ENCODE peak calls at places on chromosomes 2 and 18, in four cellular contexts. One of them, this sample, is unnamed.

GRCh38 chr18:73842795-73843394 is 304.7 kb downstream of the FBXO15 start:
- DNase-seq in tibial artery: no peak
- DNase-seq in GM12865: peak; percentile 47
- DNase-seq in heart left ventricle: peak; percentile 21
- DNase-seq in this sample: peak; percentile 2

GRCh38 chr2:157444643-157445040 is 753 bp upstream of the CYTIP start:
- DNase-seq in tibial artery: no peak
- DNase-seq in GM12865: peak; percentile 83
- DNase-seq in heart left ventricle: no peak
- DNase-seq in this sample: peak; percentile 67

GRCh38 chr2:15798716-15799431 is 141.5 kb upstream of the MYCN start:
- DNase-seq in tibial artery: no peak
- DNase-seq in GM12865: no peak
- DNase-seq in heart left ventricle: no peak
- DNase-seq in this sample: no peak

GRCh38 chr2:78941751-78942150 is 83.8 kb upstream of the REG3G start:
- DNase-seq in tibial artery: no peak
- DNase-seq in GM12865: no peak
- DNase-seq in heart left ventricle: no peak
- DNase-seq in this sample: no peak

GRCh38 chr2:64819774-64820688 is 166.3 kb upstream of the SERTAD2 start:
- DNase-seq in tibial artery: no peak
- DNase-seq in GM12865: peak; percentile 87
- DNase-seq in heart left ventricle: no peak
- DNase-seq in this sample: peak; percentile 86

GRCh38 chr2:11319939-11320338 is 24.5 kb downstream of the ROCK2 start:
- DNase-seq in tibial artery: no peak
- DNase-seq in GM12865: no peak
- DNase-seq in heart left ventricle: no peak
- DNase-seq in this sample: no peak

GRCh38 chr2:119276864-119277263 is 53.2 kb downstream of the STEAP3 start:
- DNase-seq in tibial artery: no peak
- DNase-seq in GM12865: no peak
- DNase-seq in heart left ventricle: no peak
- DNase-seq in this sample: no peak

GRCh38 chr2:237692601-237693079 is 65.3 kb downstream of the LRRFIP1 start:
- DNase-seq in tibial artery: peak; percentile 80
- DNase-seq in GM12865: no peak
- DNase-seq in heart left ventricle: no peak
- DNase-seq in this sample: no peak

GRCh38 chr2:236642125-236642524 is 72.5 kb downstream of the ACKR3 start:
- DNase-seq in tibial artery: peak; percentile 83
- DNase-seq in GM12865: no peak
- DNase-seq in heart left ventricle: peak; percentile 0
- DNase-seq in this sample: no peak

GRCh38 chr2:217249490-217250451 is 389.9 kb upstream of the TNP1 start:
- DNase-seq in tibial artery: peak; percentile 78
- DNase-seq in GM12865: no peak
- DNase-seq in heart left ventricle: no peak
- DNase-seq in this sample: no peak

GRCh38 chr2:159904565-159905281 is 106.7 kb upstream of the CD302 start:
- DNase-seq in tibial artery: peak; percentile 73
- DNase-seq in GM12865: peak; percentile 93
- DNase-seq in heart left ventricle: peak; percentile 22
- DNase-seq in this sample: peak; percentile 49

GRCh38 chr2:231985823-231986261 is 24.3 kb downstream of the DIS3L2 start:
- DNase-seq in tibial artery: no peak
- DNase-seq in GM12865: no peak
- DNase-seq in heart left ventricle: no peak
- DNase-seq in this sample: no peak

GRCh38 chr2:73215254-73215653 is 1.2 kb downstream of the SMYD5 start:
- DNase-seq in tibial artery: no peak
- DNase-seq in GM12865: no peak
- DNase-seq in heart left ventricle: no peak
- DNase-seq in this sample: no peak
- H3K4me3 ChIP-seq in tibial artery: no peak overlapping the region
- H3K4me3 ChIP-seq in GM12865: peak overlapping the region; percentile 88
- H3K4me3 ChIP-seq in heart left ventricle: no peak overlapping the region
- H3K4me3 ChIP-seq in this sample: no peak overlapping the region

GRCh38 chr2:44462934-44463849 is 101.4 kb downstream of the CAMKMT start:
- DNase-seq in tibial artery: no peak
- DNase-seq in GM12865: no peak
- DNase-seq in heart left ventricle: no peak
- DNase-seq in this sample: no peak

GRCh38 chr2:44470151-44470550 is 108.4 kb downstream of the CAMKMT start:
- DNase-seq in tibial artery: no peak
- DNase-seq in GM12865: no peak
- DNase-seq in heart left ventricle: no peak
- DNase-seq in this sample: no peak

GRCh38 chr2:44459754-44460153 is 98.0 kb downstream of the CAMKMT start:
- DNase-seq in tibial artery: no peak
- DNase-seq in GM12865: no peak
- DNase-seq in heart left ventricle: no peak
- DNase-seq in this sample: no peak

GRCh38 chr2:44464437-44464836 is 102.7 kb downstream of the CAMKMT start:
- DNase-seq in tibial artery: no peak
- DNase-seq in GM12865: no peak
- DNase-seq in heart left ventricle: no peak
- DNase-seq in this sample: no peak
- H3K4me3 ChIP-seq in tibial artery: no peak overlapping the region
- H3K4me3 ChIP-seq in GM12865: no peak overlapping the region
- H3K4me3 ChIP-seq in heart left ventricle: no peak overlapping the region
- H3K4me3 ChIP-seq in this sample: no peak overlapping the region

DNA sequence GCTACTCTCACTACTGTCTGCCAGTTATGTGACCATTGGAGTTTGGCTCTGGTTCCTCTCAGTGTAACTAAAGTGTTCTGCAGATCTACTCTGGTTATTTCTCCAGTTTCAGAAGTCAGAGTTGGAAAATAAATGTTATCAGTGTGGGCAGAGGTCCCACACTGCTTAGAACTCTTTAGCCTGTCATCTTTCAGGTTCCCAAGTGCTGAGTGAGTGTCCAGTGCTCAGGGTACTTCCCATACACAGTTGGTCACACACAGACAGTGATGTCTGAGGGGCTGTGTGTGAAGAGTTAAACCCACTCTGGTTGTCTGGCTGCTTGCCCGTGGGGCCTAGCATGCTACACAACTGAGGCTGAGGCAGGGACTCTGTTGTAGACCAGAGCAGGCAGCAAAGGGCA is 421.8 kb upstream of the MEX3C start:
- DNase-seq in tibial artery: no peak
- DNase-seq in GM12865: no peak
- DNase-seq in heart left ventricle: no peak
- DNase-seq in this sample: no peak
- H3K4me3 ChIP-seq in tibial artery: no peak overlapping the region
- H3K4me3 ChIP-seq in GM12865: no peak overlapping the region
- H3K4me3 ChIP-seq in heart left ventricle: no peak overlapping the region
- H3K4me3 ChIP-seq in this sample: no peak overlapping the region

GRCh38 chr2:127671557-127672302 is 3.6 kb downstream of the LIMS2 start:
- DNase-seq in tibial artery: no peak
- DNase-seq in GM12865: no peak
- DNase-seq in heart left ventricle: no peak
- DNase-seq in this sample: no peak

GRCh38 chr2:127675335-127676261 is at the start of gene LIMS2:
- DNase-seq in tibial artery: no peak
- DNase-seq in GM12865: no peak
- DNase-seq in heart left ventricle: peak; percentile 79
- DNase-seq in this sample: no peak

GRCh38 chr2:127674241-127675209 is 805 bp downstream of the LIMS2 start:
- DNase-seq in tibial artery: peak; percentile 90
- DNase-seq in GM12865: no peak
- DNase-seq in heart left ventricle: no peak
- DNase-seq in this sample: no peak

GRCh38 chr2:127672341-127673303 is 2.7 kb downstream of the LIMS2 start:
- DNase-seq in tibial artery: peak; percentile 81
- DNase-seq in GM12865: no peak
- DNase-seq in heart left ventricle: no peak
- DNase-seq in this sample: no peak

GRCh38 chr2:127673304-127674069 is 1.8 kb downstream of the LIMS2 start:
- DNase-seq in tibial artery: no peak
- DNase-seq in GM12865: no peak
- DNase-seq in heart left ventricle: no peak
- DNase-seq in this sample: no peak
- H3K4me3 ChIP-seq in tibial artery: peak overlapping the region; percentile 89
- H3K4me3 ChIP-seq in GM12865: no peak overlapping the region
- H3K4me3 ChIP-seq in heart left ventricle: peak overlapping the region; percentile 91
- H3K4me3 ChIP-seq in this sample: no peak overlapping the region

DNA sequence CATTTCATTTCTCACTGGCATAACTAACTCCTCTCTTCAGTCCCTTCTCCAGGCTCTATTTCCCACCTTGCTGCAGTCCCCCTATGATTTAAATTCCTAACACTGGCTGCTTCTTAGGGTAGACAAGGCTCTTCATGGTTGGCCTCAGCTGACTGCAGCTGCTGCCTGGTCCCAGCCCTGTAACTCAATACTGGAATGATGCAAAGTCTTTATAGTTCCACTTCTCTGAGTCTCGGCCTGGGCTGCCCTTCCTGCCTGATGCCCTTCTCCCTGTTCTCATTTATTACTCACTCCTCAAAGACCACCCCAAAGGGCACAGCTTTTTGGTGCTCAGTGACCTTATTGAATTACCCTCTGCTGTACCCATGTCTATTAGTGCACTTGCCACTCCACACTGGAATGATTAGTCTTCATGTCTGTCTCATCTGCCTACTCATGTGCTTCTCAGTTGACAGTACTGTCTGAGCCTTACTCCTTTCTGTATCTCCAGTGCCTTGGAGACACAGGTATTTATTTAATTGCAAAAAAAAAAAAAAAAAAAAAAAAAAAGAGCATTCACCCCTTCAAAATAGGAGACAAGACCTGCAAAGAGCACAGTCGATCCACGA is 199.4 kb upstream of the REV1 start:
- DNase-seq in tibial artery: no peak
- DNase-seq in GM12865: no peak
- DNase-seq in heart left ventricle: no peak
- DNase-seq in this sample: no peak
- H3K4me3 ChIP-seq in tibial artery: no peak overlapping the region
- H3K4me3 ChIP-seq in GM12865: no peak overlapping the region
- H3K4me3 ChIP-seq in heart left ventricle: no peak overlapping the region
- H3K4me3 ChIP-seq in this sample: no peak overlapping the region

GRCh38 chr18:34802938-34803337 is 92.8 kb downstream of the DTNA start:
- DNase-seq in tibial artery: no peak
- DNase-seq in GM12865: no peak
- DNase-seq in heart left ventricle: no peak
- DNase-seq in this sample: no peak

GRCh38 chr18:34803877-34804276 is 93.8 kb downstream of the DTNA start:
- DNase-seq in tibial artery: no peak
- DNase-seq in GM12865: no peak
- DNase-seq in heart left ventricle: no peak
- DNase-seq in this sample: no peak

GRCh38 chr18:34806527-34806926 is 96.4 kb downstream of the DTNA start:
- DNase-seq in tibial artery: no peak
- DNase-seq in GM12865: no peak
- DNase-seq in heart left ventricle: no peak
- DNase-seq in this sample: no peak

GRCh38 chr18:34807106-34807796 is 97.2 kb downstream of the DTNA start:
- DNase-seq in tibial artery: no peak
- DNase-seq in GM12865: no peak
- DNase-seq in heart left ventricle: no peak
- DNase-seq in this sample: no peak

DNA sequence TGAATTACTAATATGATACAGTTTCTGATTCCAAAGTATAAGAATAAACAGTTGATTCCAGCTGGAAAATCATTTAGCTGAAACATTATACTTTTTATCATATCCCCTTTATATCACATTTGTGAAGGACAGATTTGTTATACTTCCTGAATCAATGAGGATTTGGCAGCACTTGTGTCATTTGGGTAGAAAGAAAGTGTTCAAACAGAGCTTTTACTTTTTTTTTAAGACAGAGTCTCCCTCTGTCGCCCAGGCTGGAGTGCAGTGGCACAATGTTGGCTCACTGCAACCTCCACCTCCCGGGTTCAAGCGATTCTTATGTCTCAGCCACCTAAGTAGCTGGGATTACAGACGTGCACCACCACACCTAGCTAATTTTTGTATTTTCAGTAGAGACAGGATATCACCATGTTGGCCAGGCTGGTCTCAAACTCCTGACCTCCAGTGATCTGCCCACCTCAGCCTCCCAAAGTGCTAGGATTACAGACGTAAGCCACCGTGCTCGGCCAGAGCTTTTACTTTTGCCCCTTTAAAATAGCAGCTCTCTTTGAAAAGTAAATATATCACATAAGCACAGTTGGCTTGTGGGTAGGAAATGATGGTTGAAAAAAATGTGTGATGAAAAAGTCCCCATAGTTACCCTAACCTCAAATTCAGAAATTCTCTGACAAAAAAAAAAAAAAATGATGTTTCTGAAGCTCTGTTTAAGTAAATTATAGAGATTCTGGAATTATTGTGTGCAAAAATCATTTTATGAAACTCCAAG is 95.2 kb downstream of the DTNA start:
- DNase-seq in tibial artery: no peak
- DNase-seq in GM12865: no peak
- DNase-seq in heart left ventricle: no peak
- DNase-seq in this sample: no peak
- H3K4me3 ChIP-seq in tibial artery: no peak overlapping the region
- H3K4me3 ChIP-seq in GM12865: no peak overlapping the region
- H3K4me3 ChIP-seq in heart left ventricle: no peak overlapping the region
- H3K4me3 ChIP-seq in this sample: no peak overlapping the region

GRCh38 chr2:27445155-27445554 is 3.0 kb downstream of the KRTCAP3 start:
- DNase-seq in tibial artery: peak; percentile 42
- DNase-seq in GM12865: no peak
- DNase-seq in heart left ventricle: no peak
- DNase-seq in this sample: no peak

GRCh38 chr2:27441226-27441926 is 805 bp upstream of the KRTCAP3 start:
- DNase-seq in tibial artery: peak; percentile 42
- DNase-seq in GM12865: no peak
- DNase-seq in heart left ventricle: no peak
- DNase-seq in this sample: no peak

GRCh38 chr2:27441958-27442281 is 261 bp upstream of the KRTCAP3 start:
- DNase-seq in tibial artery: no peak
- DNase-seq in GM12865: no peak
- DNase-seq in heart left ventricle: no peak
- DNase-seq in this sample: no peak

GRCh38 chr2:27442282-27442980 is at the start of gene KRTCAP3:
- DNase-seq in tibial artery: peak; percentile 58
- DNase-seq in GM12865: peak; percentile 28
- DNase-seq in heart left ventricle: no peak
- DNase-seq in this sample: no peak

GRCh38 chr2:27442981-27443323 is 771 bp downstream of the KRTCAP3 start:
- DNase-seq in tibial artery: no peak
- DNase-seq in GM12865: no peak
- DNase-seq in heart left ventricle: no peak
- DNase-seq in this sample: no peak
- H3K4me3 ChIP-seq in tibial artery: no peak overlapping the region
- H3K4me3 ChIP-seq in GM12865: no peak overlapping the region
- H3K4me3 ChIP-seq in heart left ventricle: no peak overlapping the region
- H3K4me3 ChIP-seq in this sample: no peak overlapping the region

DNA sequence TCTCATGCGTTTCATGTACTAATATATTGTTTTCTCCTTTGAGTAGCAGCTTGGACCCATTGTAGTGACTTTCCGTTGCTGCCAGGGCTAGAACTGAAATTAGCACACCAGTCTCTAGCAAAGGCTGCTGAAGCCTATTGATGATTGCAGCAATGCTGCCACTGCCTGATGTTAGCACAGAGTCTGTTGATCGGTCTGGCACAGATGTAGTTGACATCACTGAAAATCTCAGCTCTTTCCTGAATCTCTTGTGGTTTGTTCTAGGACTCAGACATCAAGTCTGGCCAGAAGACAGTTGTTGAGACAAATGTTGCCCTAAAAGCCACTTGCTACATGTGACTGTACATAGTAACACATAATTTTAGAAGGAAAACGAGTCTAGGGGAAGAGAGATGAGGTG is 47.2 kb downstream of the VAPA start:
- DNase-seq in tibial artery: no peak
- DNase-seq in GM12865: no peak
- DNase-seq in heart left ventricle: no peak
- DNase-seq in this sample: no peak
- H3K4me3 ChIP-seq in tibial artery: no peak overlapping the region
- H3K4me3 ChIP-seq in GM12865: no peak overlapping the region
- H3K4me3 ChIP-seq in heart left ventricle: no peak overlapping the region
- H3K4me3 ChIP-seq in this sample: no peak overlapping the region